ENCODE peak calls at places on chromosomes 4 and X, in six cellular contexts. N, O, J, A, B and G are unnamed samples.
A peak's percentile ranks its signal among the peaks of the same experiment; 100 is the strongest.

GRCh38 chr4:149781150-149781549 is 34.5 kb downstream of the IQCM start:
- DNase-seq in J (no peak), A (peak; percentile 55), B (no peak), O (no peak), N (peak; percentile 72), G (peak; percentile 41)

GRCh38 chrX:153102436-153102835 is 30.2 kb downstream of the PNMA6A start:
- DNase-seq in J (no peak), O (no peak), N (peak; percentile 4), B (no peak), A (no peak), G (no peak)

GRCh38 chrX:39859991-39860861 is 237.5 kb downstream of the BCOR start:
- DNase-seq in N (peak; percentile 73), A (peak; percentile 66), O (peak; percentile 45), J (no peak), B (no peak), G (peak; percentile 66)

GRCh38 chr4:112348488-112349158 is 51.5 kb downstream of the ALPK1 start:
- DNase-seq in B (no peak), J (peak; percentile 87), N (peak; percentile 60), O (peak; percentile 84), A (peak; percentile 24), G (peak; percentile 30)

GRCh38 chr4:81665050-81665449 is 193.3 kb upstream of the RASGEF1B start:
- DNase-seq in J (no peak), O (no peak), A (no peak), N (no peak), B (no peak), G (no peak)

GRCh38 chr4:83552924-83553323 is 17.0 kb downstream of the GPAT3 start:
- DNase-seq in B (no peak), A (peak; percentile 18), O (no peak), N (peak; percentile 77), J (no peak), G (no peak)

GRCh38 chr4:176198316-176198903 is 3.0 kb upstream of the SPATA4 start:
- DNase-seq in A (no peak), J (no peak), O (no peak), N (no peak), B (no peak), G (no peak)

GRCh38 chr4:99410075-99410474 is 25.1 kb downstream of the ADH7 start:
- DNase-seq in N (no peak), A (no peak), O (no peak), B (no peak), J (no peak), G (no peak)

GRCh38 chrX:126552313-126553022 is at the start of gene DCAF12L1:
- DNase-seq in J (no peak), B (no peak), A (no peak), O (no peak), N (no peak), G (no peak)

GRCh38 chr4:113355550-113356371 is 306.3 kb downstream of the ANK2 start:
- DNase-seq in A (peak; percentile 89), B (peak; percentile 21), N (peak; percentile 86), J (peak; percentile 50), O (peak; percentile 40), G (peak; percentile 32)

GRCh38 chrX:54484666-54485065 is 11.4 kb downstream of the FGD1 start:
- DNase-seq in J (no peak), B (no peak), O (no peak), N (no peak), A (no peak), G (no peak)

GRCh38 chr4:73224886-73225285 is 33.7 kb downstream of the ANKRD17 start:
- DNase-seq in A (no peak), J (no peak), N (no peak), B (no peak), O (no peak), G (no peak)

GRCh38 chrX:11287505-11287904 is 5.7 kb upstream of the AMELX start:
- DNase-seq in N (no peak), O (no peak), J (no peak), B (no peak), A (no peak), G (no peak)

GRCh38 chr4:54146139-54146538 is 46.2 kb downstream of the GSX2 start:
- DNase-seq in N (no peak), J (no peak), O (no peak), A (no peak), B (no peak), G (no peak)

GRCh38 chr4:38170800-38171199 is 210.6 kb downstream of the PTTG2 start:
- DNase-seq in J (no peak), O (no peak), N (peak; percentile 13), B (no peak), A (no peak), G (no peak)

GRCh38 chr4:26141916-26142638 is 178.7 kb upstream of the RBPJ start:
- DNase-seq in J (no peak), B (peak; percentile 65), A (no peak), N (no peak), O (peak; percentile 12), G (peak; percentile 65)

GRCh38 chrX:41066391-41066790 is 18.9 kb upstream of the USP9X start:
- DNase-seq in B (no peak), N (no peak), J (no peak), O (no peak), A (no peak), G (no peak)

GRCh38 chr4:181752516-181752915 is 490.7 kb upstream of the TENM3 start:
- DNase-seq in A (peak; percentile 16), B (no peak), O (no peak), J (no peak), N (no peak), G (no peak)
- H3K27ac ChIP-seq in A (no peak overlapping the region), B (no peak overlapping the region), O (no peak overlapping the region), J (no peak overlapping the region), N (no peak overlapping the region), G (no peak overlapping the region)

DNA sequence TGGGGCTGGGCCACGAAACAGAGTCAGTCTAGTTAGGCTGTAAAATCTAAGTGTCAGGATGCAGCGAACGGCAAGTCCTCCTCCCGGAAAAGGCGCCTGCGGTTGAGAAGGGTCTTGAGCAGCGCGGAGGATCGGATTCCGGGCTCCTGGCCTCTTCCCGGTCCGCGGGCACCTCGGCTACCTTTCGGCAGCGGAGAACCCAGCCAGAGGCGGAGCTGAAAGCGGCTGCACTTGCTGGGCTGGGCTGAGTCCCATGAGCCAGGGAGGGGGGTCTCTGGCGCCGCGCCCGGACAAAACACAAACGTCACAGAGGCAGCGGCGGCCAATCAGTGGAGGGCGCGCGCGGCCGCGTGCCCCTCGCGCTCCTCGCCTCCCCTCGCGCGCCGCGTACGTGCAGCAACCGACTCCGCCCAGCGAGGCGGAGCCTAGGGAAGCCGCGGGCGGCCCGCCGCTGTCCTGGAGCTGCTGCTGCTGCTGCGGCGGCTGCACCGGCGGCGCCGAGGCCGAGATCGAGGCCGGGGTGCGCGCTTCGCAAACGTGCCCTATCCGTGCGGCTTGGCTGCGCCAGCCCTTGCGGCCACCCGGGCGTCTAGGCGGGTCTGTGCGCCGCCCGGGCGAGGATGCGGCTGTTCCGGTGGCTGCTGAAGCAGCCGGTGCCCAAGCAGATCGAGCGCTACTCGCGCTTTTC is at the start of gene PDK3:
- DNase-seq in B (peak; percentile 91), J (peak; percentile 90), A (peak; percentile 76), O (peak; percentile 90), N (peak; percentile 90), G (peak; percentile 43)
- H3K4me3 ChIP-seq in B (peak within 1 kb of the TSS; percentile 27), J (peak within 1 kb of the TSS; percentile 68), A (peak within 1 kb of the TSS; percentile 50), O (peak within 1 kb of the TSS; percentile 86), N (peak within 1 kb of the TSS; percentile 88), G (peak within 1 kb of the TSS; percentile 65)

DNA sequence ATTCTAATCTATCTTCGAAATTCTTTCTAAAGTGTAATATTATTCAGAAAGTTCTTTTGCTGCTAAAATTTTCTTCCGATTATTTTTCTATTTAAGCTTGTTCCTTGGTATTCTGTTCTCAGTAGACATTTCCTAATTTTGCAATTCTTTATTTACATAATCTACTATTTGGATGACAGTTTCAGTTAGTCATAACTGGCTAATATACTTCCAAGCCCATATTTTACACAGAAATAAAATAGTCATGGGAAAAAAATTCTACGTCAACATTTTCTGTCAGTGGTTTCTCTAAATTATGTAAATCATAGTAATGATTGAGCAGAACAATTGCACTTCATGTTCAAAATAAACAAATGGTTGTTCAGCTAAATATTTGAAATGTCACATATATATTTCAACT is 178.0 kb upstream of the ANKRD50 start:
- DNase-seq in B (no peak), J (no peak), A (no peak), N (peak; percentile 73), O (no peak), G (no peak)
- H3K27ac ChIP-seq in B (no peak overlapping the region), J (no peak overlapping the region), A (no peak overlapping the region), N (peak overlapping the region; percentile 59), O (no peak overlapping the region), G (no peak overlapping the region)

DNA sequence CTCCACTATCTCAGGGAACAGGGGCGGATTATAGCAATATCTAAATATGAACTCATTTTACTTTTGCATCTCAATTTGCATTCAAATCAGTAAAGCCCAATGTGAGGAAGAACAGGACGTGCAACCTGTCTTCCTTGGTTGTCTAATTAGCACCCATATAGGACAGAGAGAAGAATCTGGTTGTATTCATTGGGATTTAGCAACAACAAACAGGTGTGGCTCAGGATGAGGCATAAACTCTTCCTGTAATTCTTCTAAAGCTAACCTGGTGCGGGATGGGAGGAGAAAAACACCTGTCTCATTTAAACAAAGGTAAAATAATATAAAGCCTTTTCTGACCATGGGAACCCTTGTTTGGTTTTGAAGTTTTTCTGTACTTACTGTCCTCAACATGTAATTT is 22.2 kb downstream of the TMPRSS11A start:
- DNase-seq in N (no peak), B (no peak), A (no peak), O (no peak), J (no peak), G (no peak)
- H3K4me3 ChIP-seq in N (no peak overlapping the region), B (no peak overlapping the region), A (no peak overlapping the region), O (no peak overlapping the region), J (no peak overlapping the region), G (no peak overlapping the region)

GRCh38 chr4:186068581-186069402 is at the start of gene TLR3:
- DNase-seq in N (peak; percentile 20), J (no peak), B (peak; percentile 27), A (peak; percentile 64), O (no peak), G (no peak)
- H3K27ac ChIP-seq in N (no peak within 1 kb of the TSS), J (peak within 1 kb of the TSS; percentile 20), B (peak within 1 kb of the TSS; percentile 81), A (peak within 1 kb of the TSS; percentile 16), O (peak within 1 kb of the TSS; percentile 64), G (no peak within 1 kb of the TSS)